ENCODE peak calls at places on chromosomes 4 and X, in nine cellular contexts. One of them, this sample, is unnamed.

GRCh38 chrX:136268051-136269048 is 17.1 kb upstream of the MAP7D3 start:
- DNase-seq in astrocyte of the hippocampus: peak
- DNase-seq in iris pigment epithelial cell: peak
- DNase-seq in PC-3: peak
- DNase-seq in fibroblast of mammary gland: peak
- DNase-seq in GM23338: peak
- DNase-seq in psoas muscle: no peak
- DNase-seq in suprapubic skin: no peak
- DNase-seq in NCI-H2171 treated with DMSO at 0.1 percent for 48 hours: peak
- DNase-seq in this sample: peak

GRCh38 chrX:70196961-70197805 is 19.9 kb downstream of the DGAT2L6 start:
- DNase-seq in astrocyte of the hippocampus: peak
- DNase-seq in iris pigment epithelial cell: peak
- DNase-seq in PC-3: peak
- DNase-seq in fibroblast of mammary gland: peak
- DNase-seq in GM23338: peak
- DNase-seq in psoas muscle: no peak
- DNase-seq in suprapubic skin: peak
- DNase-seq in NCI-H2171 treated with DMSO at 0.1 percent for 48 hours: peak
- DNase-seq in this sample: peak

GRCh38 chr4:164731827-164732474 is 22.0 kb upstream of the SMIM31 start:
- DNase-seq in astrocyte of the hippocampus: peak
- DNase-seq in iris pigment epithelial cell: peak
- DNase-seq in PC-3: peak
- DNase-seq in fibroblast of mammary gland: peak
- DNase-seq in GM23338: peak
- DNase-seq in psoas muscle: no peak
- DNase-seq in suprapubic skin: no peak
- DNase-seq in NCI-H2171 treated with DMSO at 0.1 percent for 48 hours: peak
- DNase-seq in this sample: peak

GRCh38 chr4:88587285-88587684 is 5.0 kb upstream of the HERC3 start:
- DNase-seq in astrocyte of the hippocampus: no peak
- DNase-seq in iris pigment epithelial cell: no peak
- DNase-seq in PC-3: no peak
- DNase-seq in fibroblast of mammary gland: no peak
- DNase-seq in GM23338: no peak
- DNase-seq in psoas muscle: no peak
- DNase-seq in suprapubic skin: no peak
- DNase-seq in NCI-H2171 treated with DMSO at 0.1 percent for 48 hours: no peak
- DNase-seq in this sample: no peak

GRCh38 chr4:28360681-28361080 is 1500.0 kb downstream of the STIM2 start:
- DNase-seq in astrocyte of the hippocampus: no peak
- DNase-seq in iris pigment epithelial cell: no peak
- DNase-seq in PC-3: no peak
- DNase-seq in fibroblast of mammary gland: no peak
- DNase-seq in GM23338: no peak
- DNase-seq in psoas muscle: no peak
- DNase-seq in suprapubic skin: no peak
- DNase-seq in NCI-H2171 treated with DMSO at 0.1 percent for 48 hours: no peak
- DNase-seq in this sample: no peak

GRCh38 chrX:18291006-18291545 is 63.4 kb downstream of the SCML2 start:
- DNase-seq in astrocyte of the hippocampus: peak
- DNase-seq in iris pigment epithelial cell: no peak
- DNase-seq in PC-3: no peak
- DNase-seq in fibroblast of mammary gland: peak
- DNase-seq in GM23338: no peak
- DNase-seq in psoas muscle: no peak
- DNase-seq in suprapubic skin: no peak
- DNase-seq in NCI-H2171 treated with DMSO at 0.1 percent for 48 hours: peak
- DNase-seq in this sample: no peak

GRCh38 chr4:88356771-88357170 is 21.9 kb upstream of the HERC6 start:
- DNase-seq in astrocyte of the hippocampus: no peak
- DNase-seq in iris pigment epithelial cell: peak
- DNase-seq in PC-3: no peak
- DNase-seq in fibroblast of mammary gland: peak
- DNase-seq in GM23338: no peak
- DNase-seq in psoas muscle: no peak
- DNase-seq in suprapubic skin: no peak
- DNase-seq in NCI-H2171 treated with DMSO at 0.1 percent for 48 hours: no peak
- DNase-seq in this sample: no peak

GRCh38 chrX:77447339-77448149 is at the start of gene FGF16:
- DNase-seq in astrocyte of the hippocampus: no peak
- DNase-seq in iris pigment epithelial cell: no peak
- DNase-seq in PC-3: no peak
- DNase-seq in fibroblast of mammary gland: peak
- DNase-seq in GM23338: peak
- DNase-seq in psoas muscle: no peak
- DNase-seq in suprapubic skin: peak
- DNase-seq in NCI-H2171 treated with DMSO at 0.1 percent for 48 hours: no peak
- DNase-seq in this sample: no peak

GRCh38 chr4:153655928-153656327 is 28.2 kb upstream of the TLR2 start:
- DNase-seq in astrocyte of the hippocampus: peak
- DNase-seq in iris pigment epithelial cell: peak
- DNase-seq in PC-3: no peak
- DNase-seq in fibroblast of mammary gland: peak
- DNase-seq in GM23338: no peak
- DNase-seq in psoas muscle: peak
- DNase-seq in suprapubic skin: no peak
- DNase-seq in NCI-H2171 treated with DMSO at 0.1 percent for 48 hours: no peak
- DNase-seq in this sample: no peak

GRCh38 chr4:134024251-134024650 is 177.3 kb downstream of the PABPC4L start:
- DNase-seq in astrocyte of the hippocampus: no peak
- DNase-seq in iris pigment epithelial cell: peak
- DNase-seq in PC-3: peak
- DNase-seq in fibroblast of mammary gland: peak
- DNase-seq in GM23338: peak
- DNase-seq in psoas muscle: no peak
- DNase-seq in suprapubic skin: no peak
- DNase-seq in NCI-H2171 treated with DMSO at 0.1 percent for 48 hours: peak
- DNase-seq in this sample: peak

GRCh38 chr4:183863155-183863825 is 41.8 kb upstream of the STOX2 start:
- DNase-seq in astrocyte of the hippocampus: no peak
- DNase-seq in iris pigment epithelial cell: no peak
- DNase-seq in PC-3: no peak
- DNase-seq in fibroblast of mammary gland: no peak
- DNase-seq in GM23338: no peak
- DNase-seq in psoas muscle: no peak
- DNase-seq in suprapubic skin: no peak
- DNase-seq in NCI-H2171 treated with DMSO at 0.1 percent for 48 hours: no peak
- DNase-seq in this sample: no peak

GRCh38 chrX:64205441-64205734 is at the start of gene AMER1:
- DNase-seq in astrocyte of the hippocampus: no peak
- DNase-seq in iris pigment epithelial cell: peak
- DNase-seq in PC-3: no peak
- DNase-seq in fibroblast of mammary gland: no peak
- DNase-seq in GM23338: no peak
- DNase-seq in psoas muscle: no peak
- DNase-seq in suprapubic skin: no peak
- DNase-seq in NCI-H2171 treated with DMSO at 0.1 percent for 48 hours: no peak
- DNase-seq in this sample: peak

GRCh38 chrX:133434197-133434820 is 19.0 kb upstream of the GPC4 start:
- DNase-seq in astrocyte of the hippocampus: no peak
- DNase-seq in iris pigment epithelial cell: no peak
- DNase-seq in PC-3: no peak
- DNase-seq in fibroblast of mammary gland: no peak
- DNase-seq in GM23338: peak
- DNase-seq in psoas muscle: no peak
- DNase-seq in suprapubic skin: no peak
- DNase-seq in NCI-H2171 treated with DMSO at 0.1 percent for 48 hours: no peak
- DNase-seq in this sample: peak

GRCh38 chr4:96097040-96097607 is 257.2 kb downstream of the PDHA2 start:
- DNase-seq in astrocyte of the hippocampus: peak
- DNase-seq in iris pigment epithelial cell: peak
- DNase-seq in PC-3: no peak
- DNase-seq in fibroblast of mammary gland: no peak
- DNase-seq in GM23338: peak
- DNase-seq in psoas muscle: no peak
- DNase-seq in suprapubic skin: no peak
- DNase-seq in NCI-H2171 treated with DMSO at 0.1 percent for 48 hours: no peak
- DNase-seq in this sample: no peak

GRCh38 chr4:158523990-158524545 is 2.4 kb downstream of the RXFP1 start:
- DNase-seq in astrocyte of the hippocampus: no peak
- DNase-seq in iris pigment epithelial cell: no peak
- DNase-seq in PC-3: peak
- DNase-seq in fibroblast of mammary gland: no peak
- DNase-seq in GM23338: no peak
- DNase-seq in psoas muscle: no peak
- DNase-seq in suprapubic skin: no peak
- DNase-seq in NCI-H2171 treated with DMSO at 0.1 percent for 48 hours: no peak
- DNase-seq in this sample: no peak

GRCh38 chr4:154595807-154596206 is 5.3 kb upstream of the FGA start:
- DNase-seq in astrocyte of the hippocampus: no peak
- DNase-seq in iris pigment epithelial cell: peak
- DNase-seq in PC-3: peak
- DNase-seq in fibroblast of mammary gland: peak
- DNase-seq in GM23338: no peak
- DNase-seq in psoas muscle: no peak
- DNase-seq in suprapubic skin: no peak
- DNase-seq in NCI-H2171 treated with DMSO at 0.1 percent for 48 hours: no peak
- DNase-seq in this sample: peak

GRCh38 chr4:143375326-143376073 is 38.8 kb downstream of the GAB1 start:
- DNase-seq in astrocyte of the hippocampus: peak
- DNase-seq in iris pigment epithelial cell: no peak
- DNase-seq in PC-3: peak
- DNase-seq in fibroblast of mammary gland: peak
- DNase-seq in GM23338: peak
- DNase-seq in psoas muscle: peak
- DNase-seq in suprapubic skin: no peak
- DNase-seq in NCI-H2171 treated with DMSO at 0.1 percent for 48 hours: no peak
- DNase-seq in this sample: peak

GRCh38 chr4:149523039-149523438 is 292.6 kb downstream of the IQCM start:
- DNase-seq in astrocyte of the hippocampus: no peak
- DNase-seq in iris pigment epithelial cell: peak
- DNase-seq in PC-3: no peak
- DNase-seq in fibroblast of mammary gland: no peak
- DNase-seq in GM23338: no peak
- DNase-seq in psoas muscle: no peak
- DNase-seq in suprapubic skin: no peak
- DNase-seq in NCI-H2171 treated with DMSO at 0.1 percent for 48 hours: no peak
- DNase-seq in this sample: no peak

GRCh38 chrX:1451676-1452496 is 823 bp downstream of the ASMTL start:
- DNase-seq in astrocyte of the hippocampus: no peak
- DNase-seq in iris pigment epithelial cell: no peak
- DNase-seq in PC-3: no peak
- DNase-seq in fibroblast of mammary gland: no peak
- DNase-seq in GM23338: no peak
- DNase-seq in psoas muscle: peak
- DNase-seq in suprapubic skin: peak
- DNase-seq in NCI-H2171 treated with DMSO at 0.1 percent for 48 hours: no peak
- DNase-seq in this sample: no peak

GRCh38 chrX:97539970-97540519 is 656.3 kb downstream of the RPA4 start:
- DNase-seq in astrocyte of the hippocampus: no peak
- DNase-seq in iris pigment epithelial cell: no peak
- DNase-seq in PC-3: no peak
- DNase-seq in fibroblast of mammary gland: no peak
- DNase-seq in GM23338: no peak
- DNase-seq in psoas muscle: no peak
- DNase-seq in suprapubic skin: no peak
- DNase-seq in NCI-H2171 treated with DMSO at 0.1 percent for 48 hours: no peak
- DNase-seq in this sample: no peak

This sample was measured in H4.